ENCODE peak calls at places on chromosomes 6 and 20, in four cellular contexts. Y, A, E and X are unnamed samples.

GRCh38 chr6:74734901-74735300 is 471.0 kb downstream of the COL12A1 start:
- DNase-seq in Y (no peak), E (no peak), A (no peak), X (no peak)

GRCh38 chr6:165231581-165232276 is 77.7 kb downstream of the C6orf118 start:
- DNase-seq in A (peak; percentile 4), Y (peak; percentile 53), E (no peak), X (no peak)

GRCh38 chr20:47677314-47678129 is 107.8 kb downstream of the SULF2 start:
- DNase-seq in Y (peak; percentile 76), E (peak; percentile 16), A (peak; percentile 33), X (peak; percentile 47)

GRCh38 chr20:40687384-40688128 is 1.5 kb downstream of the MAFB start:
- DNase-seq in E (no peak), A (peak; percentile 46), Y (peak; percentile 76), X (peak; percentile 56)

GRCh38 chr6:12761376-12762115 is 45.0 kb downstream of the PHACTR1 start:
- DNase-seq in Y (no peak), A (no peak), E (no peak), X (no peak)

GRCh38 chr6:135651964-135652755 is 154.6 kb upstream of the AHI1 start:
- DNase-seq in A (no peak), Y (no peak), E (peak; percentile 10), X (no peak)

GRCh38 chr6:34922177-34922663 is 33.2 kb downstream of the ANKS1A start:
- DNase-seq in A (peak; percentile 83), Y (peak; percentile 40), E (peak; percentile 81), X (no peak)

GRCh38 chr6:125048274-125048673 is 86.0 kb downstream of the RNF217 start:
- DNase-seq in Y (no peak), A (peak; percentile 22), E (no peak), X (no peak)

GRCh38 chr20:47535088-47535487 is 33.4 kb downstream of the NCOA3 start:
- DNase-seq in Y (peak; percentile 86), A (no peak), E (no peak), X (peak; percentile 9)

GRCh38 chr20:2729251-2729713 is 36.7 kb downstream of the EBF4 start:
- DNase-seq in A (peak; percentile 17), E (no peak), Y (no peak), X (no peak)

GRCh38 chr6:161104966-161105365 is 113.4 kb downstream of the MAP3K4 start:
- DNase-seq in Y (no peak), E (peak; percentile 33), A (no peak), X (no peak)

GRCh38 chr6:1708820-1709612 is 99.3 kb downstream of the FOXC1 start:
- DNase-seq in Y (no peak), A (no peak), E (no peak), X (no peak)

GRCh38 chr6:143598466-143599080 is 79.2 kb upstream of the PHACTR2 start:
- DNase-seq in A (no peak), E (no peak), Y (peak; percentile 89), X (no peak)

GRCh38 chr6:14266266-14266665 is 148.7 kb downstream of the CD83 start:
- DNase-seq in A (no peak), Y (no peak), E (no peak), X (no peak)

GRCh38 chr20:52160805-52161204 is 30.8 kb downstream of the ZFP64 start:
- DNase-seq in Y (no peak), E (no peak), A (no peak), X (no peak)

GRCh38 chr20:36881888-36882287 is 6.0 kb downstream of the TLDC2 start:
- DNase-seq in Y (no peak), A (no peak), E (no peak), X (no peak)

GRCh38 chr6:33744895-33745546 is 1.7 kb downstream of the IP6K3 start:
- DNase-seq in E (no peak), A (peak; percentile 52), Y (no peak), X (no peak)

GRCh38 chr6:166629628-166630027 is 2.6 kb upstream of the RPS6KA2 start:
- DNase-seq in E (peak; percentile 89), A (peak; percentile 77), Y (no peak), X (no peak)

GRCh38 chr20:44911264-44911921 is 1.5 kb downstream of the PABPC1L start:
- DNase-seq in A (peak; percentile 64), E (peak; percentile 28), Y (peak; percentile 94), X (peak; percentile 70)

GRCh38 chr6:100349366-100349765 is 115.4 kb downstream of the SIM1 start:
- DNase-seq in A (no peak), Y (no peak), E (no peak), X (no peak)
- H3K4me3 ChIP-seq in A (no peak overlapping the region), Y (no peak overlapping the region), E (no peak overlapping the region), X (no peak overlapping the region)

GRCh38 chr20:62935204-62935967 is 2.6 kb upstream of the GID8 start:
- DNase-seq in E (no peak), A (no peak), Y (no peak), X (no peak)
- H2BK5ac ChIP-seq in E (no peak overlapping the region), A (no peak overlapping the region), Y (no peak overlapping the region), X (no peak overlapping the region)

GRCh38 chr6:122048570-122048969 is 350.9 kb upstream of the HSF2 start:
- DNase-seq in Y (no peak), E (peak; percentile 36), A (peak; percentile 10), X (no peak)

GRCh38 chr6:122043421-122043820 is 356.0 kb upstream of the HSF2 start:
- DNase-seq in A (peak; percentile 18), E (peak; percentile 36), Y (no peak), X (no peak)

GRCh38 chr6:122050226-122050755 is 349.2 kb upstream of the HSF2 start:
- DNase-seq in E (no peak), Y (no peak), A (peak; percentile 5), X (no peak)

GRCh38 chr6:122052501-122052900 is 347.0 kb upstream of the HSF2 start:
- DNase-seq in E (no peak), A (peak; percentile 23), Y (no peak), X (no peak)

GRCh38 chr6:122049341-122049740 is 350.1 kb upstream of the HSF2 start:
- DNase-seq in E (peak; percentile 38), A (peak; percentile 28), Y (no peak), X (no peak)
- H3K4me3 ChIP-seq in E (no peak overlapping the region), A (peak overlapping the region; percentile 60), Y (no peak overlapping the region), X (no peak overlapping the region)

GRCh38 chr6:31901953-31902643 is at the start of gene ZBTB12:
- DNase-seq in A (peak; percentile 98), E (peak; percentile 98), Y (peak; percentile 95), X (peak; percentile 99)
- H2BK5ac ChIP-seq in A (peak within 1 kb of the TSS; percentile 24), E (peak within 1 kb of the TSS; percentile 58), Y (no peak within 1 kb of the TSS), X (peak within 1 kb of the TSS; percentile 69)

DNA sequence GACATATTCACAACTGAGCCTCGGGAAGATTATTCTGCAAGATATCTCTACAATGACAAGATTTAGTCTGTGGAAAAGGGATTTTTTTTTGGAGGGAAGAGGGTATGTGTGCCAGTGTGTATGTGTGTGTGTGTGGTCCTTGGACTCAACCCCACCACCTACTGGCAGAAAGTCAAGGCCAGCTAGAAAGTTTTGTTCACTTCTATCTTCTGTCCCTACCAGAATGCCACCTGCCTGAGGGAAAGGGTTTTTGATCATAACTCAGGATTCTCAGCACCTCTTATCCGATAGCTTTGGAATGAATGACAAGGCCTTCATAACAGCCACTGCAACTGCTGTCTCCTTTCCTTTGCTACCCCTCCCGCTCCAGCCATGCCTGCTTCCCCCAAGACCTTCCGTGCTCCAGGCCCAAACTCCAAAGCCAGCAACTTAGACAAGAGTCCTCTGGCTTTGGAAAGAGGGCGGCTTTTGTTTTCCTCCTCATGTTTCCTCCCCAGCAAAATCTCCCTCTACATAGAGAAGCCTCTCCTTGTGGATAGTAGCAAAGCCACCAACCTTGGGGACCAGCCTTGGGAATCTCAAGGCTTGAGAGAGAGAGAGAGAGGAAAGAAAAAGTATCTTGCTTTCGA is 18.6 kb downstream of the BTN3A1 start:
- DNase-seq in A (peak; percentile 78), E (peak; percentile 42), Y (peak; percentile 85), X (peak; percentile 9)
- H3K4me3 ChIP-seq in A (peak overlapping the region; percentile 85), E (peak overlapping the region; percentile 34), Y (peak overlapping the region; percentile 28), X (no peak overlapping the region)

DNA sequence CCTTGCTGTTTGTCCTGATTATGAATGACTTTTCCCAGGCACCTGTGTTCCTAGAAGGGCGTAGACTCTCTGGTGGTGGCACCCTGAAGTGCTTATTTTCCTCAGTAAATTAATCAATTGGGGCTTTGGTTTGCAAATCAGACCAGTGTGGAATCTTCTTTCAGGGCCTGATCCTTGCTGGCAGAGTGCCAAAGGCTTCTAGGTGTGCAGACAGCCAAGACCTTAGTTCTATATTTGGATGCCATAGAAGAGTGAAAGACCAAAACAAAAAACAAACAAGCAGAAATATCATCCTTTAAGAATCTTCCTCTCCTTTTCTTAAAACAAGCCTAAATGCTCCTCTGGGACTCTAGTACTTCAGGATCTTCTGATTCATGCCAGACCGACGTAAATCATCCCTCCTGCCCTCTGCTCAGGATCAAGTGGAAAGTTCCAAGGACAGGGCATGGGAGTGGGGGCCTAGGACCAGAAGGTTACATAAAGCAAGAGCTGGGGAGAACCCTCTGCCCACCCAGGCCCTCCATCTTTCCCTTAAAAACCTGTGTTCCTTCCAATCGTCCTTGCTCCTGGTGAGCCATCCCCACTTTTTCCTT is 70.6 kb upstream of the MYLIP start:
- DNase-seq in A (peak; percentile 34), E (no peak), Y (no peak), X (no peak)
- H2BK5ac ChIP-seq in A (no peak overlapping the region), E (no peak overlapping the region), Y (no peak overlapping the region), X (no peak overlapping the region)